ENCODE peak calls at places on chromosomes 11 and 22, in four cellular contexts. H is sigmoid colon, F is transverse colon, Q is breast epithelium. Z is an unnamed sample.

GRCh38 chr11:117610045-117610444 is 187.0 kb downstream of the DSCAML1 start:
- DNase-seq in H (no peak), Q (no peak), F (no peak), Z (no peak)

GRCh38 chr11:22472306-22472705 is 134.1 kb downstream of the SLC17A6 start:
- DNase-seq in Q (no peak), H (no peak), F (no peak), Z (no peak)

GRCh38 chr11:35526370-35526792 is 965 bp upstream of the PAMR1 start:
- DNase-seq in H (no peak), Q (no peak), F (no peak), Z (no peak)

GRCh38 chr11:114078423-114078822 is 18.9 kb downstream of the ZBTB16 start:
- DNase-seq in F (no peak), H (peak; percentile 60), Q (no peak), Z (peak; percentile 58)

GRCh38 chr22:39954584-39955055 is 5.6 kb upstream of the TMA7B start:
- DNase-seq in H (no peak), Q (no peak), F (no peak), Z (no peak)

GRCh38 chr22:39650996-39651782 is 80.6 kb downstream of the CACNA1I start:
- DNase-seq in Q (no peak), F (no peak), H (no peak), Z (no peak)

GRCh38 chr22:23193882-23194281 is 13.6 kb downstream of the BCR start:
- DNase-seq in Q (no peak), F (no peak), H (no peak), Z (no peak)

GRCh38 chr22:39718206-39718605 is 147.7 kb downstream of the CACNA1I start:
- DNase-seq in Q (no peak), H (no peak), F (peak; percentile 29), Z (peak; percentile 41)

GRCh38 chr11:85694385-85694980 is 8.5 kb upstream of the CCDC89 start:
- DNase-seq in F (no peak), H (no peak), Q (no peak), Z (no peak)

GRCh38 chr22:29071261-29072045 is 1.4 kb upstream of the KREMEN1 start:
- DNase-seq in H (peak; percentile 75), Q (peak; percentile 48), F (peak; percentile 75), Z (peak; percentile 86)

GRCh38 chr11:29507381-29507780 is 509.4 kb downstream of the KCNA4 start:
- DNase-seq in F (no peak), H (no peak), Q (no peak), Z (no peak)

GRCh38 chr11:30230714-30231113 is at the start of gene FSHB:
- DNase-seq in Q (no peak), F (no peak), H (no peak), Z (no peak)

GRCh38 chr11:17564687-17565042 is 17.6 kb downstream of the OTOG start:
- DNase-seq in Q (no peak), F (no peak), H (no peak), Z (no peak)

GRCh38 chr22:31241936-31242335 is 29.8 kb downstream of the LIMK2 start:
- DNase-seq in F (no peak), H (no peak), Q (no peak), Z (no peak)

GRCh38 chr11:73647459-73648100 is 1.2 kb downstream of the PLEKHB1 start:
- DNase-seq in Q (peak; percentile 83), F (peak; percentile 94), H (peak; percentile 95), Z (peak; percentile 83)

GRCh38 chr11:77473801-77474508 is at the start of gene PAK1:
- DNase-seq in Q (peak; percentile 89), H (peak; percentile 93), F (peak; percentile 96), Z (peak; percentile 89)
- TF ChIP-seq POLR2AphosphoS5 in Q (peak; percentile 91), H (peak; percentile 11), F (peak; percentile 78), Z (peak; percentile 25)

GRCh38 chr11:66293777-66294625 is 2.3 kb downstream of the TMEM151A start:
- DNase-seq in Q (no peak), H (no peak), F (no peak), Z (no peak)

GRCh38 chr11:66291706-66292542 is at the start of gene TMEM151A:
- DNase-seq in H (no peak), Q (no peak), F (no peak), Z (no peak)

GRCh38 chr11:66293352-66293751 is 1.7 kb downstream of the TMEM151A start:
- DNase-seq in Q (no peak), H (no peak), F (no peak), Z (no peak)

GRCh38 chr11:66291303-66291705 is 390 bp upstream of the TMEM151A start:
- DNase-seq in Q (no peak), H (no peak), F (no peak), Z (peak; percentile 64)

DNA sequence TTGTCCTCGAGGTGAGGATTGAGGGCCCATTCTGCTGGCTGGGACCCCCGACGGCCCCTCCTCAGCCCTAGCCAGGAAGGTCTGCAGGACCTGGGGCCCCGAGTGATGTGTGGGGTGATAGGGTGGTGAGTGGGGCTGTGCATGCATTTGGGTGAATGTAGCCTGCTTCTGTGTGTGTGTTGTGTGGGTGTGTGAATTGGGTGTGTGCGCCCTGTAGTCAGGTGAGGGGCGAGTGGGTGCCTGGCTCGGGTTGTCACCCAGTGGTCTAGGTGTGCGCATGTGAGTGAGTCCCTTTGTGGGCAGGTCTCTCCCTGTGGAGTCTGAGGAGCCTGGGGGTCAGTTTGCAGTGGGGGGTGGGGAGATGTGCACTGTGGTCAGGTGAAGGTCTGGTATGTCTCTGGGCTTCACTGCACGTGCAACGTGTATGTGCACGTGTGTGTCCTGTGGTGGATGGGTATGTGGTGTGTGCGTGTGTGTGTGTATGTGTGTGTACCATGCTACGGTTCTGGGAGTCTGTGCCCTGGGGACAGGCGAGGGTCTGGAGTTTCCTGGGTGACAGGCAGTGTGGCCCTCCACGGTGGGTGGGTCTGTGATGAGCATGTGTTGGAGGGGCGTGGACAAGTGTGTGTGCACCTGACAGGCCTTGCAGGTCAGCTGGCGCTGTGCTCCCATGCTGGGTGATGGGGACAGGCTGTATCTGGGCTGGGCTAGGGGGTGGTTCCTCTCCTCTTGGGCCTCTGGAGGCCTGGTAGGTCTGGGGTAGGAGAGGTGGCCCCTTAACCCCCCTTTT is 1.0 kb downstream of the TMEM151A start:
- DNase-seq in H (no peak), F (no peak), Q (no peak), Z (peak; percentile 61)
- H3K27me3 ChIP-seq in H (peaks cover 53% of the 10 kb centered on the region), F (peaks cover 54% of the 10 kb centered on the region), Q (peaks cover 39% of the 10 kb centered on the region), Z (peaks cover 55% of the 10 kb centered on the region)

DNA sequence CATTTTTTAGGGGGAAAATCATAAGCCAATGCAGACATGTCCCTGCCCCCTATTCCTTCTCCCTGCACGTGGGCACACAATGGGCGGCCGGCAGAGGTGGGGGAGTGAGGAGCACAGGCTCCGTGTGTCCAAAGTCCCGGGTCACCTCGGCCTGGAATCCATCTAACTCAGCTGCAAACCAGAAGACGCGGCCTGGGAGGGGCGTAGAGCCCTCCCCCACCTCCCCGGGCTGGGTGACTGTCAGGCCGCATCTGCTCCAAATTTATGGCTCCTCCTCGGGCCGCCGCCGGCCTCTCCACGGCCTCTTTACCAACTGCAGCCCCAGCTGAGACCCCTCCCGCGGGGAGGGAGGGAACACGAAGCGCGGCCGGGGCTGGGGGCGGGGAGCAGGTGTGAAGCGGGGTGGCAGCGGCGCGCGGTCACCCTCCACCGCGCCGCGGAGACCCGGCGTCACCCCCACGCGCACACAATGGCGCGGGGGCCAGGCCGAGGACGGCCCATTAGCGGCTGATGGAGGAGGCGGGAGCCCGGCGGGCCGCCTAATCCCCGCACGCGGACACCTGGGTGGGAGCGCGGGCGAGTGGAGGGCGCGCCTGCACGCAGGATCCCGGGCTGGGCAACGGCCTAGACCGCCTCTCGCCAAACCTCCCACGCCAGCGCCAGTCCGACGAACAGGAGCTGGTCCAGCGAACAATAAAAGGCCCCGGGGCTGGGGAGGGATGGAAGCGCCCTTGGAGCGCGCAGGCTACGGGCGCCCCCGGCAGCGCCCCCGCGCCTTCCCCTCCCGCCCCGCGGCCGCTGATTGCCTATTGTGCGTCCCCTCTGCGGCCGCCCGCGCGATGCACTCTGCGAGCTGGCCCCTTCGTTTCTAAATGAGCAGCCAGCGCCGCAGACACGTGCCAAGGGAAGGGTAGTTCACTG is 25.9 kb upstream of the ROBO3 start:
- DNase-seq in F (no peak), H (no peak), Q (no peak), Z (no peak)
- H3K4me3 ChIP-seq in F (no peak overlapping the region), H (peak overlapping the region; percentile 41), Q (peak overlapping the region; percentile 48), Z (peak overlapping the region; percentile 43)

DNA sequence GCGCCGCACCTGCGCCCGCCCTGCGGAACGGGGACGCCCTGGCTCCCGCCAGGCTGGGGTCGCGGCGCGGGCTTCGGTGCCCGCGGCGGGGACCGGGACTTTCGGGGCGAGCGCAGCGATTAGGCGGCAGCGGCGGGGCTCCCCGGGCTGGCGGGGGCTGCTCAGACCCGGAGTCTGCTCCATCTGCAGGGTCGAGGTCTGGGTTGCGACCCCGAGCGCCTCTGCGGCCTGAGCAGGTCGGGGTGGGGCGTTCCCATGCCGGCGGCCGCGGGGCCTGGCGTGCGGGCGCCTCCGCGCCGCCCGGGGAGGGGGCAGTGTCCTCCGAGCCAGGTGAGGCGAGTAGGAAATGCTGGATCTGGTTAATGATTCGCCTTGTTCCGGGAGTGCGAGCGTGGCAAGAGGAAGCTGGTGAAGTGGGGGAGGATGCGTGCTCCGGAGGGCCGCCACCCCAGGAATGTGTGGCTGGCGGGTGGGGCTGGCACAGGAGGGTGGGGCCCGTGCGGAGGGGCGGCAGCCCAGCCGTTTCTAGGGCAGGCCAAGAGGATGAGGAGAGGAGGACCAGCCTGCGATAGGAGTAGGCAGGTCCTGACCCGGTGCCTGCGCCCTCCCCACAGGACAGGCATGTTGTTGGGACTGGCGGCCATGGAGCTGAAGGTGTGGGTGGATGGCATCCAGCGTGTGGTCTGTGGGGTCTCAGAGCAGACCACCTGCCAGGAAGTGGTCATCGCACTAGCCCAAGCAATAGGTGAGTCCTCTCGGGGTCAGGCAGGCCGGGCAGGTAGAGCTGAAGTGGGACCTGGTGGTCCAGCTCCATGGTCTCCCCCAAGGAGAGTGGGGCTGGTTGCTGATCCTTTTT is 606 bp downstream of the RASSF7 start:
- DNase-seq in Q (no peak), F (peak; percentile 90), H (no peak), Z (no peak)
- TF ChIP-seq POLR2AphosphoS5 in Q (no peak), F (peak; percentile 85), H (no peak), Z (no peak)

GRCh38 chr11:118856314-118856713 is 27.4 kb upstream of the CXCR5 start:
- DNase-seq in H (no peak), Q (no peak), F (no peak), Z (no peak)

GRCh38 chr11:118853693-118854092 is 30.0 kb upstream of the CXCR5 start:
- DNase-seq in F (no peak), Q (no peak), H (no peak), Z (no peak)

GRCh38 chr11:118859995-118860394 is 23.7 kb upstream of the CXCR5 start:
- DNase-seq in H (no peak), Q (no peak), F (no peak), Z (no peak)

GRCh38 chr11:118851970-118852369 is 31.7 kb upstream of the CXCR5 start:
- DNase-seq in F (no peak), Q (no peak), H (no peak), Z (no peak)

DNA sequence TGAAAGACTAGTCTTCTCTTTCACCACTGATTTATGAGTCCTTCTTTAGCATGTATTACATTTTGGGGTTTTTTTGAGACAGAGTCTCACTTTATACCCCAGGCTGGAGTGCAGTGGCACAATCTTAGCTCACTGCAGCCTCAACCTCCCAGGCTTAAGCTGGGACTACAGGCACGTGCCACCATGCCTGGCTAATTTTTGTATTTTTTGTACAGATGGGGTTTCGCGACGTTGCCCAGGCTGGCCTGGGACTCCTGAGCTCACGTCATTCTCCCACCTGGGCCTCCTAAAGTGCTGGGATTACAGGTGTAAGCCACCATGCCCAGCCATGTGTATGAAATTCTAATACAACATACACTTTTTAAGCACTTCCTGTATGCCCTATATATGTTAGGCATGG is 26.3 kb upstream of the CXCR5 start:
- DNase-seq in H (no peak), Q (no peak), F (no peak), Z (no peak)
- H3K27me3 ChIP-seq in H (no peaks in the 10 kb centered on the region), Q (no peaks in the 10 kb centered on the region), F (no peaks in the 10 kb centered on the region), Z (no peaks in the 10 kb centered on the region)